ENCODE peak calls at places on chromosomes 1 and 21, in seven cellular contexts. One of them, this sample, is unnamed.

GRCh38 chr1:110118636-110119396 is 6.6 kb downstream of the UBL4B start:
- DNase-seq in fibroblast of pulmonary artery: no peak
- DNase-seq in T-cell: no peak
- DNase-seq in HTR-8/SVneo: no peak
- DNase-seq in psoas muscle: no peak
- DNase-seq in KBM-7: no peak
- DNase-seq in AG10803: peak
- DNase-seq in this sample: no peak

GRCh38 chr21:17550671-17551308 is 37.9 kb downstream of the CXADR start:
- DNase-seq in AG10803: no peak
- DNase-seq in T-cell: no peak
- DNase-seq in psoas muscle: no peak
- DNase-seq in HTR-8/SVneo: no peak
- DNase-seq in KBM-7: no peak
- DNase-seq in fibroblast of pulmonary artery: no peak
- DNase-seq in this sample: no peak

GRCh38 chr1:58290685-58291372 is 255.7 kb downstream of the OMA1 start:
- DNase-seq in HTR-8/SVneo: no peak
- DNase-seq in T-cell: no peak
- DNase-seq in fibroblast of pulmonary artery: peak
- DNase-seq in AG10803: peak
- DNase-seq in KBM-7: peak
- DNase-seq in psoas muscle: no peak
- DNase-seq in this sample: no peak

GRCh38 chr21:41501919-41502318 is 6.0 kb downstream of the TMPRSS2 start:
- DNase-seq in HTR-8/SVneo: no peak
- DNase-seq in KBM-7: no peak
- DNase-seq in psoas muscle: no peak
- DNase-seq in fibroblast of pulmonary artery: no peak
- DNase-seq in T-cell: no peak
- DNase-seq in AG10803: no peak
- DNase-seq in this sample: no peak

GRCh38 chr1:244236721-244237120 is 185.6 kb downstream of the ZBTB18 start:
- DNase-seq in AG10803: no peak
- DNase-seq in KBM-7: no peak
- DNase-seq in T-cell: no peak
- DNase-seq in HTR-8/SVneo: no peak
- DNase-seq in fibroblast of pulmonary artery: no peak
- DNase-seq in psoas muscle: no peak
- DNase-seq in this sample: no peak

GRCh38 chr1:40711465-40712404 is 20.2 kb downstream of the NFYC start:
- DNase-seq in psoas muscle: no peak
- DNase-seq in T-cell: no peak
- DNase-seq in fibroblast of pulmonary artery: peak
- DNase-seq in HTR-8/SVneo: no peak
- DNase-seq in KBM-7: peak
- DNase-seq in AG10803: peak
- DNase-seq in this sample: no peak

GRCh38 chr1:156226116-156226538 is 13.3 kb downstream of the PMF1 start:
- DNase-seq in psoas muscle: no peak
- DNase-seq in HTR-8/SVneo: no peak
- DNase-seq in fibroblast of pulmonary artery: no peak
- DNase-seq in KBM-7: no peak
- DNase-seq in T-cell: no peak
- DNase-seq in AG10803: no peak
- DNase-seq in this sample: peak

GRCh38 chr1:17437260-17438175 is 2.0 kb downstream of the RCC2 start:
- DNase-seq in AG10803: no peak
- DNase-seq in T-cell: peak
- DNase-seq in psoas muscle: peak
- DNase-seq in fibroblast of pulmonary artery: peak
- DNase-seq in HTR-8/SVneo: peak
- DNase-seq in KBM-7: peak
- DNase-seq in this sample: peak

GRCh38 chr1:33370827-33371226 is 49.9 kb upstream of the A3GALT2 start:
- DNase-seq in psoas muscle: no peak
- DNase-seq in KBM-7: no peak
- DNase-seq in T-cell: no peak
- DNase-seq in HTR-8/SVneo: no peak
- DNase-seq in AG10803: no peak
- DNase-seq in fibroblast of pulmonary artery: no peak
- DNase-seq in this sample: no peak

GRCh38 chr1:59229138-59229537 is 67.8 kb upstream of the FGGY start:
- DNase-seq in AG10803: peak
- DNase-seq in fibroblast of pulmonary artery: peak
- DNase-seq in psoas muscle: no peak
- DNase-seq in HTR-8/SVneo: no peak
- DNase-seq in T-cell: no peak
- DNase-seq in KBM-7: peak
- DNase-seq in this sample: no peak

GRCh38 chr1:195939844-195940243 is 668.4 kb downstream of the KCNT2 start:
- DNase-seq in HTR-8/SVneo: peak
- DNase-seq in fibroblast of pulmonary artery: peak
- DNase-seq in AG10803: no peak
- DNase-seq in KBM-7: peak
- DNase-seq in psoas muscle: no peak
- DNase-seq in T-cell: no peak
- DNase-seq in this sample: no peak

GRCh38 chr1:237580726-237581125 is 310.0 kb downstream of the ZP4 start:
- DNase-seq in HTR-8/SVneo: no peak
- DNase-seq in T-cell: no peak
- DNase-seq in psoas muscle: no peak
- DNase-seq in KBM-7: no peak
- DNase-seq in AG10803: no peak
- DNase-seq in fibroblast of pulmonary artery: no peak
- DNase-seq in this sample: no peak

GRCh38 chr21:14554948-14555347 is 8.8 kb upstream of the SAMSN1 start:
- DNase-seq in psoas muscle: no peak
- DNase-seq in fibroblast of pulmonary artery: peak
- DNase-seq in HTR-8/SVneo: no peak
- DNase-seq in T-cell: no peak
- DNase-seq in KBM-7: no peak
- DNase-seq in AG10803: no peak
- DNase-seq in this sample: no peak

GRCh38 chr1:42674682-42675081 is 7.5 kb upstream of the YBX1 start:
- DNase-seq in AG10803: no peak
- DNase-seq in HTR-8/SVneo: no peak
- DNase-seq in fibroblast of pulmonary artery: no peak
- DNase-seq in T-cell: no peak
- DNase-seq in KBM-7: no peak
- DNase-seq in psoas muscle: no peak
- DNase-seq in this sample: no peak

GRCh38 chr1:13513885-13514546 is at the start of gene LRRC38:
- DNase-seq in fibroblast of pulmonary artery: no peak
- DNase-seq in psoas muscle: peak
- DNase-seq in KBM-7: no peak
- DNase-seq in T-cell: no peak
- DNase-seq in AG10803: no peak
- DNase-seq in HTR-8/SVneo: no peak
- DNase-seq in this sample: no peak

GRCh38 chr1:231310391-231310934 is 27.2 kb downstream of the EXOC8 start:
- DNase-seq in AG10803: no peak
- DNase-seq in T-cell: no peak
- DNase-seq in KBM-7: no peak
- DNase-seq in psoas muscle: no peak
- DNase-seq in HTR-8/SVneo: no peak
- DNase-seq in fibroblast of pulmonary artery: no peak
- DNase-seq in this sample: no peak

GRCh38 chr1:24605534-24606295 is 37.4 kb upstream of the SRRM1 start:
- DNase-seq in AG10803: no peak
- DNase-seq in KBM-7: no peak
- DNase-seq in T-cell: no peak
- DNase-seq in HTR-8/SVneo: no peak
- DNase-seq in fibroblast of pulmonary artery: no peak
- DNase-seq in psoas muscle: no peak
- DNase-seq in this sample: no peak

GRCh38 chr1:230542054-230542453 is 100.2 kb upstream of the COG2 start:
- DNase-seq in fibroblast of pulmonary artery: peak
- DNase-seq in psoas muscle: no peak
- DNase-seq in AG10803: no peak
- DNase-seq in KBM-7: no peak
- DNase-seq in T-cell: no peak
- DNase-seq in HTR-8/SVneo: no peak
- DNase-seq in this sample: no peak

GRCh38 chr1:9659328-9659727 is 7.8 kb downstream of the PIK3CD start:
- DNase-seq in HTR-8/SVneo: peak
- DNase-seq in AG10803: peak
- DNase-seq in psoas muscle: no peak
- DNase-seq in fibroblast of pulmonary artery: peak
- DNase-seq in KBM-7: no peak
- DNase-seq in T-cell: no peak
- DNase-seq in this sample: no peak

GRCh38 chr21:27647921-27648320 is 681.0 kb upstream of the ADAMTS5 start:
- DNase-seq in KBM-7: no peak
- DNase-seq in T-cell: no peak
- DNase-seq in AG10803: no peak
- DNase-seq in fibroblast of pulmonary artery: peak
- DNase-seq in psoas muscle: no peak
- DNase-seq in HTR-8/SVneo: no peak
- DNase-seq in this sample: no peak

GRCh38 chr1:205466612-205467236 is 10.9 kb upstream of the BLACAT1 start:
- DNase-seq in KBM-7: no peak
- DNase-seq in fibroblast of pulmonary artery: no peak
- DNase-seq in AG10803: no peak
- DNase-seq in HTR-8/SVneo: no peak
- DNase-seq in T-cell: no peak
- DNase-seq in psoas muscle: no peak
- DNase-seq in this sample: no peak

GRCh38 chr1:165851034-165851658 is 23.7 kb downstream of the UCK2 start:
- DNase-seq in AG10803: peak
- DNase-seq in psoas muscle: no peak
- DNase-seq in fibroblast of pulmonary artery: peak
- DNase-seq in KBM-7: peak
- DNase-seq in T-cell: peak
- DNase-seq in HTR-8/SVneo: peak
- DNase-seq in this sample: no peak

GRCh38 chr1:205664399-205665108 is 15.8 kb downstream of the SLC45A3 start:
- DNase-seq in fibroblast of pulmonary artery: peak
- DNase-seq in HTR-8/SVneo: no peak
- DNase-seq in psoas muscle: no peak
- DNase-seq in KBM-7: no peak
- DNase-seq in AG10803: no peak
- DNase-seq in T-cell: no peak
- DNase-seq in this sample: no peak

GRCh38 chr21:45167796-45168222 is 93.4 kb downstream of the ADARB1 start:
- DNase-seq in psoas muscle: no peak
- DNase-seq in KBM-7: no peak
- DNase-seq in AG10803: peak
- DNase-seq in T-cell: no peak
- DNase-seq in fibroblast of pulmonary artery: peak
- DNase-seq in HTR-8/SVneo: no peak
- DNase-seq in this sample: no peak

GRCh38 chr1:35809156-35810095 is 1.6 kb downstream of the AGO4 start:
- DNase-seq in fibroblast of pulmonary artery: no peak
- DNase-seq in AG10803: peak
- DNase-seq in KBM-7: no peak
- DNase-seq in psoas muscle: no peak
- DNase-seq in HTR-8/SVneo: no peak
- DNase-seq in T-cell: no peak
- DNase-seq in this sample: no peak